ENCODE peak calls at places on chromosomes 12 and 14, in four cellular contexts. One of them, this sample, is unnamed.
A peak's percentile ranks its signal among the peaks of the same experiment; 100 is the strongest.

GRCh38 chr12:2607881-2608607 is 186.7 kb upstream of the FKBP4 start:
- DNase-seq in SHP77 treated with DMSO at 0.1 percent for 48 hours: no peak
- DNase-seq in stimulated activated CD8-positive, alpha-beta memory T cell treated with anti-CD3 and anti-CD28 coated beads, Interleukin-4, amount 100 ng/mL, for 1 hour: no peak
- DNase-seq in HEK293T: no peak
- DNase-seq in this sample: no peak

GRCh38 chr12:44696542-44696941 is 179.6 kb downstream of the NELL2 start:
- DNase-seq in HEK293T: no peak
- DNase-seq in SHP77 treated with DMSO at 0.1 percent for 48 hours: no peak
- DNase-seq in stimulated activated CD8-positive, alpha-beta memory T cell treated with anti-CD3 and anti-CD28 coated beads, Interleukin-4, amount 100 ng/mL, for 1 hour: no peak
- DNase-seq in this sample: no peak

GRCh38 chr12:14902465-14902864 is 16.8 kb upstream of the MGP start:
- DNase-seq in HEK293T: no peak
- DNase-seq in stimulated activated CD8-positive, alpha-beta memory T cell treated with anti-CD3 and anti-CD28 coated beads, Interleukin-4, amount 100 ng/mL, for 1 hour: no peak
- DNase-seq in SHP77 treated with DMSO at 0.1 percent for 48 hours: no peak
- DNase-seq in this sample: no peak

GRCh38 chr12:114673169-114673833 is 10.7 kb downstream of the TBX3 start:
- DNase-seq in SHP77 treated with DMSO at 0.1 percent for 48 hours: no peak
- DNase-seq in HEK293T: no peak
- DNase-seq in stimulated activated CD8-positive, alpha-beta memory T cell treated with anti-CD3 and anti-CD28 coated beads, Interleukin-4, amount 100 ng/mL, for 1 hour: no peak
- DNase-seq in this sample: no peak

GRCh38 chr12:64097346-64098105 is 124.6 kb downstream of the KICS2 start:
- DNase-seq in SHP77 treated with DMSO at 0.1 percent for 48 hours: peak; percentile 18
- DNase-seq in HEK293T: no peak
- DNase-seq in stimulated activated CD8-positive, alpha-beta memory T cell treated with anti-CD3 and anti-CD28 coated beads, Interleukin-4, amount 100 ng/mL, for 1 hour: no peak
- DNase-seq in this sample: no peak

GRCh38 chr12:40469736-40470135 is 222.5 kb upstream of the CNTN1 start:
- DNase-seq in HEK293T: no peak
- DNase-seq in stimulated activated CD8-positive, alpha-beta memory T cell treated with anti-CD3 and anti-CD28 coated beads, Interleukin-4, amount 100 ng/mL, for 1 hour: no peak
- DNase-seq in SHP77 treated with DMSO at 0.1 percent for 48 hours: no peak
- DNase-seq in this sample: no peak

GRCh38 chr12:94994312-94994711 is 9.2 kb downstream of the NDUFA12 start:
- DNase-seq in HEK293T: no peak
- DNase-seq in SHP77 treated with DMSO at 0.1 percent for 48 hours: no peak
- DNase-seq in stimulated activated CD8-positive, alpha-beta memory T cell treated with anti-CD3 and anti-CD28 coated beads, Interleukin-4, amount 100 ng/mL, for 1 hour: no peak
- DNase-seq in this sample: peak; percentile 40

GRCh38 chr12:91506461-91506860 is 323.8 kb upstream of the DCN start:
- DNase-seq in SHP77 treated with DMSO at 0.1 percent for 48 hours: no peak
- DNase-seq in HEK293T: no peak
- DNase-seq in stimulated activated CD8-positive, alpha-beta memory T cell treated with anti-CD3 and anti-CD28 coated beads, Interleukin-4, amount 100 ng/mL, for 1 hour: no peak
- DNase-seq in this sample: no peak

GRCh38 chr12:69097619-69098368 is 141.6 kb upstream of the CPSF6 start:
- DNase-seq in stimulated activated CD8-positive, alpha-beta memory T cell treated with anti-CD3 and anti-CD28 coated beads, Interleukin-4, amount 100 ng/mL, for 1 hour: no peak
- DNase-seq in SHP77 treated with DMSO at 0.1 percent for 48 hours: no peak
- DNase-seq in HEK293T: no peak
- DNase-seq in this sample: peak; percentile 10

GRCh38 chr12:122352394-122352793 is 70.1 kb downstream of the CLIP1 start:
- DNase-seq in stimulated activated CD8-positive, alpha-beta memory T cell treated with anti-CD3 and anti-CD28 coated beads, Interleukin-4, amount 100 ng/mL, for 1 hour: no peak
- DNase-seq in SHP77 treated with DMSO at 0.1 percent for 48 hours: no peak
- DNase-seq in HEK293T: no peak
- DNase-seq in this sample: no peak

GRCh38 chr14:81206115-81206514 is 14.6 kb downstream of the GTF2A1 start:
- DNase-seq in HEK293T: no peak
- DNase-seq in stimulated activated CD8-positive, alpha-beta memory T cell treated with anti-CD3 and anti-CD28 coated beads, Interleukin-4, amount 100 ng/mL, for 1 hour: no peak
- DNase-seq in SHP77 treated with DMSO at 0.1 percent for 48 hours: no peak
- DNase-seq in this sample: no peak

GRCh38 chr14:105860615-105861580 is 334.5 kb downstream of the TMEM121 start:
- DNase-seq in HEK293T: no peak
- DNase-seq in stimulated activated CD8-positive, alpha-beta memory T cell treated with anti-CD3 and anti-CD28 coated beads, Interleukin-4, amount 100 ng/mL, for 1 hour: no peak
- DNase-seq in SHP77 treated with DMSO at 0.1 percent for 48 hours: no peak
- DNase-seq in this sample: no peak

GRCh38 chr12:23944067-23944466 is 5.4 kb downstream of the SOX5 start:
- DNase-seq in SHP77 treated with DMSO at 0.1 percent for 48 hours: no peak
- DNase-seq in HEK293T: peak; percentile 6
- DNase-seq in stimulated activated CD8-positive, alpha-beta memory T cell treated with anti-CD3 and anti-CD28 coated beads, Interleukin-4, amount 100 ng/mL, for 1 hour: no peak
- DNase-seq in this sample: no peak

GRCh38 chr12:124509300-124509675 is 58.1 kb downstream of the NCOR2 start:
- DNase-seq in SHP77 treated with DMSO at 0.1 percent for 48 hours: no peak
- DNase-seq in HEK293T: no peak
- DNase-seq in stimulated activated CD8-positive, alpha-beta memory T cell treated with anti-CD3 and anti-CD28 coated beads, Interleukin-4, amount 100 ng/mL, for 1 hour: no peak
- DNase-seq in this sample: no peak

GRCh38 chr12:121806556-121807308 is 2.9 kb downstream of the SETD1B start:
- DNase-seq in stimulated activated CD8-positive, alpha-beta memory T cell treated with anti-CD3 and anti-CD28 coated beads, Interleukin-4, amount 100 ng/mL, for 1 hour: no peak
- DNase-seq in SHP77 treated with DMSO at 0.1 percent for 48 hours: no peak
- DNase-seq in HEK293T: no peak
- DNase-seq in this sample: no peak

GRCh38 chr14:68397827-68398226 is 395.0 kb downstream of the ZFP36L1 start:
- DNase-seq in stimulated activated CD8-positive, alpha-beta memory T cell treated with anti-CD3 and anti-CD28 coated beads, Interleukin-4, amount 100 ng/mL, for 1 hour: no peak
- DNase-seq in HEK293T: no peak
- DNase-seq in SHP77 treated with DMSO at 0.1 percent for 48 hours: no peak
- DNase-seq in this sample: no peak

GRCh38 chr14:74551903-74552371 is 58.4 kb downstream of the ISCA2 start:
- DNase-seq in stimulated activated CD8-positive, alpha-beta memory T cell treated with anti-CD3 and anti-CD28 coated beads, Interleukin-4, amount 100 ng/mL, for 1 hour: no peak
- DNase-seq in HEK293T: no peak
- DNase-seq in SHP77 treated with DMSO at 0.1 percent for 48 hours: no peak
- DNase-seq in this sample: no peak

GRCh38 chr12:130953783-130954543 is at the start of gene ADGRD1:
- DNase-seq in stimulated activated CD8-positive, alpha-beta memory T cell treated with anti-CD3 and anti-CD28 coated beads, Interleukin-4, amount 100 ng/mL, for 1 hour: no peak
- DNase-seq in HEK293T: no peak
- DNase-seq in SHP77 treated with DMSO at 0.1 percent for 48 hours: no peak
- DNase-seq in this sample: no peak

GRCh38 chr14:67710209-67710608 is 8.5 kb downstream of the RDH12 start:
- DNase-seq in HEK293T: no peak
- DNase-seq in stimulated activated CD8-positive, alpha-beta memory T cell treated with anti-CD3 and anti-CD28 coated beads, Interleukin-4, amount 100 ng/mL, for 1 hour: no peak
- DNase-seq in SHP77 treated with DMSO at 0.1 percent for 48 hours: no peak
- DNase-seq in this sample: no peak

GRCh38 chr12:108967869-108968540 is 52.9 kb downstream of the SVOP start:
- DNase-seq in stimulated activated CD8-positive, alpha-beta memory T cell treated with anti-CD3 and anti-CD28 coated beads, Interleukin-4, amount 100 ng/mL, for 1 hour: no peak
- DNase-seq in SHP77 treated with DMSO at 0.1 percent for 48 hours: peak; percentile 1
- DNase-seq in HEK293T: peak; percentile 52
- DNase-seq in this sample: no peak

GRCh38 chr12:114625294-114625851 is 58.6 kb downstream of the TBX3 start:
- DNase-seq in HEK293T: peak; percentile 61
- DNase-seq in stimulated activated CD8-positive, alpha-beta memory T cell treated with anti-CD3 and anti-CD28 coated beads, Interleukin-4, amount 100 ng/mL, for 1 hour: no peak
- DNase-seq in SHP77 treated with DMSO at 0.1 percent for 48 hours: peak; percentile 43
- DNase-seq in this sample: peak; percentile 22

GRCh38 chr12:14979468-14979867 is 6.6 kb downstream of the PDE6H start:
- DNase-seq in SHP77 treated with DMSO at 0.1 percent for 48 hours: no peak
- DNase-seq in stimulated activated CD8-positive, alpha-beta memory T cell treated with anti-CD3 and anti-CD28 coated beads, Interleukin-4, amount 100 ng/mL, for 1 hour: no peak
- DNase-seq in HEK293T: no peak
- DNase-seq in this sample: no peak

GRCh38 chr14:82911930-82912329 is 1378.3 kb upstream of the SEL1L start:
- DNase-seq in SHP77 treated with DMSO at 0.1 percent for 48 hours: no peak
- DNase-seq in HEK293T: no peak
- DNase-seq in stimulated activated CD8-positive, alpha-beta memory T cell treated with anti-CD3 and anti-CD28 coated beads, Interleukin-4, amount 100 ng/mL, for 1 hour: no peak
- DNase-seq in this sample: no peak

GRCh38 chr12:104971276-104971675 is 13.2 kb upstream of the SLC41A2 start:
- DNase-seq in HEK293T: no peak
- DNase-seq in SHP77 treated with DMSO at 0.1 percent for 48 hours: no peak
- DNase-seq in stimulated activated CD8-positive, alpha-beta memory T cell treated with anti-CD3 and anti-CD28 coated beads, Interleukin-4, amount 100 ng/mL, for 1 hour: no peak
- DNase-seq in this sample: no peak

GRCh38 chr14:55139696-55140509 is 10.9 kb downstream of the LGALS3 start:
- DNase-seq in SHP77 treated with DMSO at 0.1 percent for 48 hours: no peak
- DNase-seq in HEK293T: no peak
- DNase-seq in stimulated activated CD8-positive, alpha-beta memory T cell treated with anti-CD3 and anti-CD28 coated beads, Interleukin-4, amount 100 ng/mL, for 1 hour: no peak
- DNase-seq in this sample: no peak

GRCh38 chr14:55899531-55899930 is 218.7 kb upstream of the PELI2 start:
- DNase-seq in HEK293T: no peak
- DNase-seq in stimulated activated CD8-positive, alpha-beta memory T cell treated with anti-CD3 and anti-CD28 coated beads, Interleukin-4, amount 100 ng/mL, for 1 hour: no peak
- DNase-seq in SHP77 treated with DMSO at 0.1 percent for 48 hours: no peak
- DNase-seq in this sample: no peak

GRCh38 chr14:22185191-22185590 is 403.8 kb downstream of the DAD1 start:
- DNase-seq in SHP77 treated with DMSO at 0.1 percent for 48 hours: no peak
- DNase-seq in HEK293T: no peak
- DNase-seq in stimulated activated CD8-positive, alpha-beta memory T cell treated with anti-CD3 and anti-CD28 coated beads, Interleukin-4, amount 100 ng/mL, for 1 hour: no peak
- DNase-seq in this sample: no peak

GRCh38 chr14:95432152-95433093 is 84.0 kb downstream of the SYNE3 start:
- DNase-seq in stimulated activated CD8-positive, alpha-beta memory T cell treated with anti-CD3 and anti-CD28 coated beads, Interleukin-4, amount 100 ng/mL, for 1 hour: no peak
- DNase-seq in HEK293T: peak; percentile 74
- DNase-seq in SHP77 treated with DMSO at 0.1 percent for 48 hours: peak; percentile 6
- DNase-seq in this sample: no peak

GRCh38 chr12:41101821-41102220 is 86.3 kb upstream of the PDZRN4 start:
- DNase-seq in SHP77 treated with DMSO at 0.1 percent for 48 hours: no peak
- DNase-seq in HEK293T: no peak
- DNase-seq in stimulated activated CD8-positive, alpha-beta memory T cell treated with anti-CD3 and anti-CD28 coated beads, Interleukin-4, amount 100 ng/mL, for 1 hour: no peak
- DNase-seq in this sample: no peak

GRCh38 chr12:64813733-64814132 is 10.7 kb upstream of the TBC1D30 start:
- DNase-seq in HEK293T: no peak
- DNase-seq in SHP77 treated with DMSO at 0.1 percent for 48 hours: no peak
- DNase-seq in stimulated activated CD8-positive, alpha-beta memory T cell treated with anti-CD3 and anti-CD28 coated beads, Interleukin-4, amount 100 ng/mL, for 1 hour: no peak
- DNase-seq in this sample: no peak

GRCh38 chr12:50112456-50113218 is 601 bp downstream of the COX14 start:
- DNase-seq in stimulated activated CD8-positive, alpha-beta memory T cell treated with anti-CD3 and anti-CD28 coated beads, Interleukin-4, amount 100 ng/mL, for 1 hour: no peak
- DNase-seq in HEK293T: peak; percentile 35
- DNase-seq in SHP77 treated with DMSO at 0.1 percent for 48 hours: peak; percentile 34
- DNase-seq in this sample: no peak

GRCh38 chr12:113474635-113475436 is 3.2 kb upstream of the LHX5 start:
- DNase-seq in stimulated activated CD8-positive, alpha-beta memory T cell treated with anti-CD3 and anti-CD28 coated beads, Interleukin-4, amount 100 ng/mL, for 1 hour: no peak
- DNase-seq in SHP77 treated with DMSO at 0.1 percent for 48 hours: no peak
- DNase-seq in HEK293T: no peak
- DNase-seq in this sample: no peak

GRCh38 chr14:23078692-23079116 is 16.2 kb downstream of the ACIN1 start:
- DNase-seq in SHP77 treated with DMSO at 0.1 percent for 48 hours: no peak
- DNase-seq in stimulated activated CD8-positive, alpha-beta memory T cell treated with anti-CD3 and anti-CD28 coated beads, Interleukin-4, amount 100 ng/mL, for 1 hour: no peak
- DNase-seq in HEK293T: no peak
- DNase-seq in this sample: peak; percentile 98

GRCh38 chr14:69999246-69999645 is 120.0 kb downstream of the SMOC1 start:
- DNase-seq in stimulated activated CD8-positive, alpha-beta memory T cell treated with anti-CD3 and anti-CD28 coated beads, Interleukin-4, amount 100 ng/mL, for 1 hour: no peak
- DNase-seq in HEK293T: peak; percentile 65
- DNase-seq in SHP77 treated with DMSO at 0.1 percent for 48 hours: peak; percentile 99
- DNase-seq in this sample: no peak

GRCh38 chr12:12807970-12808702 is 5.0 kb upstream of the DDX47 start:
- DNase-seq in stimulated activated CD8-positive, alpha-beta memory T cell treated with anti-CD3 and anti-CD28 coated beads, Interleukin-4, amount 100 ng/mL, for 1 hour: peak; percentile 13
- DNase-seq in SHP77 treated with DMSO at 0.1 percent for 48 hours: no peak
- DNase-seq in HEK293T: no peak
- DNase-seq in this sample: no peak

GRCh38 chr12:31874961-31875608 is 84.1 kb upstream of the RESF1 start:
- DNase-seq in HEK293T: no peak
- DNase-seq in SHP77 treated with DMSO at 0.1 percent for 48 hours: no peak
- DNase-seq in stimulated activated CD8-positive, alpha-beta memory T cell treated with anti-CD3 and anti-CD28 coated beads, Interleukin-4, amount 100 ng/mL, for 1 hour: peak; percentile 37
- DNase-seq in this sample: peak; percentile 39

GRCh38 chr12:71472441-71472911 is 32.9 kb downstream of the LGR5 start:
- DNase-seq in SHP77 treated with DMSO at 0.1 percent for 48 hours: no peak
- DNase-seq in HEK293T: no peak
- DNase-seq in stimulated activated CD8-positive, alpha-beta memory T cell treated with anti-CD3 and anti-CD28 coated beads, Interleukin-4, amount 100 ng/mL, for 1 hour: no peak
- DNase-seq in this sample: peak; percentile 3

This sample was measured in GM04504.